ENCODE peak calls at places on chromosome X, in six cellular contexts. N is mammary epithelial cell; B is neural progenitor cell; S is lung; L is CD4-positive, alpha-beta memory T cell; Z is CD8-positive, alpha-beta memory T cell. P is an unnamed sample.

GRCh38 chrX:103585421-103586313 is at the start of gene TCEAL4:
- DNase-seq in Z (peak; percentile 29), B (peak; percentile 60), S (peak; percentile 53), N (peak; percentile 13), L (no peak), P (peak; percentile 1)

GRCh38 chrX:33106737-33107136 is 104.6 kb downstream of the DMD start:
- DNase-seq in B (no peak), S (no peak), Z (no peak), L (no peak), N (no peak), P (no peak)

GRCh38 chrX:16882702-16883486 is 12.7 kb upstream of the RBBP7 start:
- DNase-seq in B (peak; percentile 84), Z (peak; percentile 41), S (peak; percentile 56), N (peak; percentile 66), L (peak; percentile 61), P (peak; percentile 65)

GRCh38 chrX:131821945-131822622 is 201.0 kb upstream of the STK26 start:
- DNase-seq in Z (no peak), L (peak; percentile 89), B (no peak), N (peak; percentile 69), S (peak; percentile 85), P (no peak)

GRCh38 chrX:152989292-152989658 is 4.6 kb downstream of the PNMA5 start:
- DNase-seq in S (no peak), L (peak; percentile 2), B (no peak), Z (no peak), N (no peak), P (no peak)

GRCh38 chrX:10974920-10975319 is 136.2 kb upstream of the HCCS start:
- DNase-seq in B (no peak), S (no peak), N (no peak), Z (no peak), L (no peak), P (no peak)

GRCh38 chrX:103310592-103311400 is at the start of gene BEX2:
- DNase-seq in N (peak; percentile 62), S (peak; percentile 77), L (peak; percentile 79), B (peak; percentile 87), Z (peak; percentile 77), P (peak; percentile 73)

GRCh38 chrX:30712214-30712613 is 59.0 kb downstream of the GK start:
- DNase-seq in Z (no peak), B (no peak), N (no peak), L (no peak), S (no peak), P (no peak)

GRCh38 chrX:38275615-38276014 is 51.7 kb downstream of the RPGR start:
- DNase-seq in B (no peak), N (peak; percentile 79), S (no peak), Z (no peak), L (no peak), P (no peak)

GRCh38 chrX:154458116-154458953 is at the start of gene PLXNA3:
- DNase-seq in Z (peak; percentile 61), L (peak; percentile 78), B (peak; percentile 74), S (no peak), N (no peak), P (peak; percentile 8)

GRCh38 chrX:47390676-47391234 is 20.4 kb downstream of the ZNF157 start:
- DNase-seq in L (no peak), S (no peak), Z (no peak), N (no peak), B (no peak), P (no peak)

GRCh38 chrX:9539611-9540387 is 74.9 kb downstream of the TBL1X start:
- DNase-seq in B (no peak), L (no peak), N (no peak), S (no peak), Z (no peak), P (no peak)

GRCh38 chrX:85288992-85289723 is 45.4 kb downstream of the ZNF711 start:
- DNase-seq in Z (no peak), S (no peak), N (no peak), B (no peak), L (no peak), P (no peak)

GRCh38 chrX:12007881-12008280 is 130.4 kb upstream of the FRMPD4 start:
- DNase-seq in B (no peak), S (no peak), L (no peak), N (peak; percentile 87), Z (no peak), P (no peak)

GRCh38 chrX:49761481-49761880 is 65.7 kb upstream of the PAGE1 start:
- DNase-seq in S (no peak), L (peak; percentile 4), Z (no peak), B (peak; percentile 24), N (no peak), P (no peak)

GRCh38 chrX:154805696-154806091 is 409 bp upstream of the MPP1 start:
- DNase-seq in N (no peak), L (no peak), B (no peak), Z (no peak), S (no peak), P (no peak)

GRCh38 chrX:151393514-151393913 is 3.5 kb upstream of the VMA21 start:
- DNase-seq in S (no peak), N (no peak), Z (peak; percentile 55), B (peak; percentile 72), L (peak; percentile 75), P (no peak)

GRCh38 chrX:97547873-97548578 is 664.3 kb downstream of the RPA4 start:
- DNase-seq in N (no peak), L (no peak), Z (no peak), S (no peak), B (no peak), P (no peak)

GRCh38 chrX:150201391-150201790 is 161.7 kb upstream of the MAMLD1 start:
- DNase-seq in Z (no peak), N (no peak), B (no peak), S (no peak), L (no peak), P (no peak)

GRCh38 chrX:13898084-13898483 is 81.2 kb upstream of the GPM6B start:
- DNase-seq in L (no peak), B (peak; percentile 27), S (no peak), Z (no peak), N (peak; percentile 41), P (peak; percentile 11)

GRCh38 chrX:100700809-100701208 is 31.1 kb downstream of the SYTL4 start:
- DNase-seq in Z (no peak), N (no peak), L (no peak), S (no peak), B (no peak), P (no peak)

GRCh38 chrX:115679460-115679859 is 118.5 kb downstream of the PLS3 start:
- DNase-seq in Z (no peak), B (peak; percentile 54), S (no peak), N (peak; percentile 6), L (no peak), P (no peak)

GRCh38 chrX:138020941-138021340 is 455.0 kb downstream of the ZIC3 start:
- DNase-seq in N (no peak), S (no peak), Z (no peak), L (no peak), B (no peak), P (no peak)

GRCh38 chrX:119942173-119942819 is 1.3 kb downstream of the NKAP start:
- DNase-seq in N (no peak), S (no peak), L (no peak), B (no peak), Z (no peak), P (no peak)
- H3K27ac ChIP-seq in N (peak overlapping the region; percentile 77), S (no peak overlapping the region), L (peak overlapping the region; percentile 93), B (no peak overlapping the region), Z (peak overlapping the region; percentile 92), P (no peak overlapping the region)

DNA sequence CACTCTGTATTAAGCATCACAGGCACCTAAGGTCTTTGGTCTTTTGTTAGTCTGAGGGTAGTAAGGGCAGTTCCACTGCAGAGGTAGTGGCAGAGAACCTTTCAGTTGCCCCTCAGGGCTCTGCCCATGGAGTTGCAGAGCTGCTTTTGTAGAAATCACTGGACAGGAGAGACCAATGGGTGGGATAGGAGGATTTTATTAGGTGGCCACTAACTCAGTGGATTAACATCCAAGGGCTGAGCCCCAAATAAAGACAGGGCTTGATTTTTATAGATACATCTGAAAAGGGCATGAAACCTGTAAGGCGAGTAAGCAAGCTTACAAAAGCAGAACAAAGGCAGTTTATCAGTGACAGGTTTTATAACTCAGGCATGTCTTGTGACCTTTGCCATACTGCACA is 1035.4 kb downstream of the SH3BGRL start:
- DNase-seq in S (no peak), L (no peak), B (no peak), Z (no peak), N (no peak), P (no peak)
- H3K27ac ChIP-seq in S (no peak overlapping the region), L (no peak overlapping the region), B (no peak overlapping the region), Z (no peak overlapping the region), N (no peak overlapping the region), P (no peak overlapping the region)

GRCh38 chrX:69320116-69320515 is 154.9 kb upstream of the PJA1 start:
- DNase-seq in S (peak; percentile 18), N (no peak), L (no peak), Z (no peak), B (no peak), P (no peak)

GRCh38 chrX:69318651-69319305 is 153.5 kb upstream of the PJA1 start:
- DNase-seq in B (no peak), N (no peak), L (no peak), Z (no peak), S (peak; percentile 22), P (no peak)

GRCh38 chrX:69317721-69318120 is 152.5 kb upstream of the PJA1 start:
- DNase-seq in B (no peak), Z (no peak), N (no peak), S (peak; percentile 9), L (no peak), P (no peak)

GRCh38 chrX:69321006-69321655 is 155.9 kb upstream of the PJA1 start:
- DNase-seq in Z (no peak), N (no peak), S (peak; percentile 25), L (no peak), B (no peak), P (no peak)

GRCh38 chrX:69319376-69319775 is 154.1 kb upstream of the PJA1 start:
- DNase-seq in L (no peak), N (peak; percentile 53), Z (no peak), B (no peak), S (no peak), P (no peak)
- H3K27ac ChIP-seq in L (no peak overlapping the region), N (peak overlapping the region; percentile 35), Z (no peak overlapping the region), B (no peak overlapping the region), S (no peak overlapping the region), P (no peak overlapping the region)

GRCh38 chrX:44997888-44998287 is 124.9 kb downstream of the KDM6A start:
- DNase-seq in B (no peak), L (no peak), S (no peak), Z (no peak), N (no peak), P (no peak)

GRCh38 chrX:44992775-44993174 is 119.8 kb downstream of the KDM6A start:
- DNase-seq in L (no peak), S (no peak), Z (no peak), B (no peak), N (no peak), P (no peak)

GRCh38 chrX:45001038-45001437 is 128.1 kb downstream of the KDM6A start:
- DNase-seq in Z (no peak), N (no peak), S (no peak), L (no peak), B (no peak), P (no peak)

GRCh38 chrX:44997282-44997813 is 124.4 kb downstream of the KDM6A start:
- DNase-seq in Z (no peak), B (no peak), L (no peak), S (no peak), N (no peak), P (no peak)

DNA sequence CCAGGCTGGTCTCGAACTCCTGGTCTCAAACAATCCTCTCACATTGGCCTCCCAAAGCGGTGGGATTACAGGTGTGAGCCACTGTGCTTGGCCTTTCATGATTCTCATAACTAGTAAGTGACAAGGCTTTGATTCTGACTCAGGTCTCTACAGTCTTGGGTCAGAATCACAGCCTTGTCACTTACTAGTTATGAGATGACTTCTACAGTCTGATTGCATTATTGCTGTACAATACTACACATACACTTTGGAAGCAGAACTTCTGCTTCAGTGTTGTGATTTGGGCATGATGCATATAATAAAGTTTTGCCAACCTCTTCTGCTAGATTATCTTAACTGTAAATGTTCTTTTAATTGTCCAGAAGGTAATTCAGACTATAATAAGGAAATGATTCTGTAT is 123.3 kb downstream of the KDM6A start:
- DNase-seq in B (no peak), N (no peak), Z (no peak), S (no peak), L (no peak), P (no peak)
- H3K27ac ChIP-seq in B (no peak overlapping the region), N (no peak overlapping the region), Z (no peak overlapping the region), S (no peak overlapping the region), L (no peak overlapping the region), P (no peak overlapping the region)

P was measured in caudate nucleus.